ENCODE peak calls at places on chromosome 20, in seven cellular contexts. L is psoas muscle, H is mammary epithelial cell, S is left lung, X is tibial nerve, T is BJ, F is hepatocyte. Q is an unnamed sample. For H3K27me3, the result is how much of the 10 kb centered on the place peaks cover.

GRCh38 chr20:64065973-64066341 is 3.0 kb downstream of the TCEA2 start:
- DNase-seq in L (no peak), H (peak), S (no peak), X (no peak), T (peak), F (no peak), Q (no peak)

GRCh38 chr20:57465943-57466342 is 59.0 kb downstream of the CTCFL start:
- DNase-seq in L (no peak), H (no peak), S (peak), X (no peak), T (no peak), F (no peak), Q (no peak)

GRCh38 chr20:12318043-12318442 is 400.4 kb downstream of the BTBD3 start:
- DNase-seq in L (no peak), H (no peak), S (no peak), X (no peak), T (no peak), F (no peak), Q (no peak)

GRCh38 chr20:36501367-36502006 is 39.8 kb upstream of the MYL9 start:
- DNase-seq in L (no peak), H (no peak), S (no peak), X (no peak), T (no peak), F (no peak), Q (no peak)

GRCh38 chr20:3871549-3872265 is 17.5 kb upstream of the PANK2 start:
- DNase-seq in L (no peak), H (peak), S (no peak), X (no peak), T (no peak), F (peak), Q (no peak)

GRCh38 chr20:46324960-46325703 is 16.8 kb upstream of the CDH22 start:
- DNase-seq in L (no peak), H (no peak), S (no peak), X (peak), T (no peak), F (peak), Q (no peak)

GRCh38 chr20:24469116-24470030 is at the start of gene SYNDIG1:
- DNase-seq in L (no peak), H (peak), S (no peak), X (no peak), T (no peak), F (peak), Q (no peak)

GRCh38 chr20:53371216-53371615 is 222.4 kb downstream of the ZNF217 start:
- DNase-seq in L (no peak), H (no peak), S (no peak), X (no peak), T (no peak), F (no peak), Q (no peak)

GRCh38 chr20:34703573-34704176 is 469 bp upstream of the TP53INP2 start:
- DNase-seq in L (no peak), H (peak), S (peak), X (peak), T (no peak), F (peak), Q (peak)

GRCh38 chr20:45354423-45355208 is 6.4 kb upstream of the SDC4 start:
- DNase-seq in L (no peak), H (no peak), S (no peak), X (no peak), T (no peak), F (no peak), Q (no peak)

GRCh38 chr20:53731595-53731994 is 138.0 kb upstream of the ZNF217 start:
- DNase-seq in L (no peak), H (no peak), S (no peak), X (no peak), T (no peak), F (no peak), Q (no peak)

GRCh38 chr20:53943522-53944291 is 126.7 kb downstream of the BCAS1 start:
- DNase-seq in L (no peak), H (no peak), S (no peak), X (no peak), T (no peak), F (no peak), Q (no peak)

GRCh38 chr20:17617868-17618672 is 48.2 kb downstream of the DSTN start:
- DNase-seq in L (no peak), H (no peak), S (peak), X (no peak), T (no peak), F (no peak), Q (peak)

GRCh38 chr20:62018437-62019143 is 47.1 kb downstream of the TAF4 start:
- DNase-seq in L (no peak), H (no peak), S (no peak), X (no peak), T (no peak), F (no peak), Q (no peak)
- H3K27me3 ChIP-seq in L (under half), H (under half), S (under half), X (under half), T (under half), F (under half), Q (under half)

GRCh38 chr20:13775867-13776266 is 8.9 kb downstream of the ESF1 start:
- DNase-seq in L (no peak), H (no peak), S (no peak), X (no peak), T (no peak), F (no peak), Q (no peak)

GRCh38 chr20:13772529-13772928 is 12.2 kb downstream of the ESF1 start:
- DNase-seq in L (no peak), H (no peak), S (no peak), X (no peak), T (no peak), F (no peak), Q (no peak)

GRCh38 chr20:13777171-13777601 is 7.5 kb downstream of the ESF1 start:
- DNase-seq in L (no peak), H (peak), S (no peak), X (no peak), T (no peak), F (no peak), Q (no peak)

GRCh38 chr20:13770141-13770540 is 14.6 kb downstream of the ESF1 start:
- DNase-seq in L (no peak), H (no peak), S (no peak), X (no peak), T (no peak), F (no peak), Q (no peak)

GRCh38 chr20:13771853-13772453 is 12.8 kb downstream of the ESF1 start:
- DNase-seq in L (no peak), H (no peak), S (no peak), X (no peak), T (no peak), F (peak), Q (no peak)
- TF ChIP-seq CTCF in L (peak), H (peak), S (peak), X (peak), T (peak), F (peak), Q (no peak)

DNA sequence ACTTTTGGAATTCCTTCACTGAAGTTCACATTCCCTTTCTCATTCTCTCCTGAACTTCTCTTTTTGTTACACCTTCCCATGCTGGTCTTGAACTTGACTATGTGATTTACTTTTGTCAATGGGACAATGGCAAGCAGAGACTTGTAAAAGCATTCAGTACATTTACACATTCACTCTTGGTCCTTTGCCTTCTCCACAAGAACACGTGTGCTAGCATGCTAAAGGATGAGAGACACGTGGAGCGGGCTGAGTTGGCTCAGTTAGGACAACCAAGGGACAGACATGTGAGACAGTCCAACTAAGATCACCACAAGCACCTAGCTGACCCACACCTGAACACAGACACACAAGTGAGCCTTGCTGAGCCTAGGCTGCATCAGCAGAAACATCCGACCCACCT is 91.3 kb upstream of the PAK5 start:
- DNase-seq in L (no peak), H (peak), S (no peak), X (no peak), T (no peak), F (no peak), Q (no peak)
- H3K27me3 ChIP-seq in L (under half), H (under half), S (under half), X (under half), T (under half), F (under half), Q (under half)

GRCh38 chr20:25481235-25481917 is 73.9 kb downstream of the GINS1 start:
- DNase-seq in L (no peak), H (no peak), S (no peak), X (no peak), T (no peak), F (no peak), Q (no peak)
- TF ChIP-seq CTCF in L (no peak), H (no peak), S (no peak), X (no peak), T (peak), F (no peak), Q (no peak)

DNA sequence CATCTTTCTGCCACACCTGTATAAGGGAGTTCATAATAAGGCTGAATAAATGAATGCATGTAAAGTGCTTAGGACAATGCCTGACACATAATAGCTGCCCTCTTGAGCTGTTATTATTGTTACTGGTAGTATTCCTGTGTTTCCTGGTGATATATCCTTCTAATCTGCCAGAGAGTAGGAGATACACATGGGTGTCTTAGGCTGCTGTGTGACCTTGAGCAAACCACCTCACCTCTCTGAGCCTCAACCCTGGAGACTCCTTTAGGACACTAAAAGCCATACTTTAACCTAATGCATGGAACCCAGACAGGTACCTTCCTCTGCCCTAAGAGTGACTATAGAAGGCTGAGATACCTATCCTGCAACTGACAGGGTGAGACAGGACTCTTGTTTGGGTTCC is 7.6 kb downstream of the SCRT2 start:
- DNase-seq in L (no peak), H (no peak), S (no peak), X (no peak), T (no peak), F (no peak), Q (no peak)
- H3K27me3 ChIP-seq in L (under half), H (under half), S (half or more), X (under half), T (under half), F (under half), Q (under half)

GRCh38 chr20:58649288-58650180 is 1.5 kb upstream of the STX16 start:
- DNase-seq in L (no peak), H (no peak), S (no peak), X (no peak), T (no peak), F (peak), Q (peak)

GRCh38 chr20:58646703-58647102 is 4.4 kb upstream of the STX16 start:
- DNase-seq in L (no peak), H (no peak), S (no peak), X (no peak), T (no peak), F (no peak), Q (no peak)

GRCh38 chr20:58645277-58645968 is 5.7 kb upstream of the STX16 start:
- DNase-seq in L (no peak), H (peak), S (no peak), X (no peak), T (no peak), F (no peak), Q (no peak)

GRCh38 chr20:58647814-58648501 is 3.1 kb upstream of the STX16 start:
- DNase-seq in L (no peak), H (no peak), S (no peak), X (no peak), T (peak), F (no peak), Q (no peak)

GRCh38 chr20:58647162-58647813 is 3.8 kb upstream of the STX16 start:
- DNase-seq in L (no peak), H (no peak), S (no peak), X (no peak), T (no peak), F (no peak), Q (no peak)
- TF ChIP-seq CTCF in L (no peak), H (no peak), S (no peak), X (no peak), T (no peak), F (no peak), Q (no peak)

GRCh38 chr20:62589720-62590119 is 52.6 kb upstream of the SLCO4A1 start:
- DNase-seq in L (peak), H (no peak), S (no peak), X (no peak), T (no peak), F (no peak), Q (no peak)
- H3K27me3 ChIP-seq in L (under half), H (under half), S (half or more), X (under half), T (under half), F (under half), Q (under half)

GRCh38 chr20:50191065-50191565 is 485 bp downstream of the CEBPB start:
- DNase-seq in L (peak), H (peak), S (peak), X (peak), T (no peak), F (peak), Q (no peak)

GRCh38 chr20:50190251-50191064 is at the start of gene CEBPB:
- DNase-seq in L (peak), H (peak), S (peak), X (peak), T (no peak), F (peak), Q (peak)

GRCh38 chr20:50193169-50193850 is 2.7 kb downstream of the CEBPB start:
- DNase-seq in L (no peak), H (peak), S (no peak), X (peak), T (no peak), F (peak), Q (peak)

GRCh38 chr20:50192364-50193168 is 1.9 kb downstream of the CEBPB start:
- DNase-seq in L (peak), H (peak), S (peak), X (peak), T (no peak), F (peak), Q (peak)

GRCh38 chr20:50191566-50192363 is 1.1 kb downstream of the CEBPB start:
- DNase-seq in L (peak), H (peak), S (no peak), X (no peak), T (no peak), F (peak), Q (peak)
- TF ChIP-seq CTCF in L (peak), H (peak), S (peak), X (peak), T (peak), F (peak), Q (no peak)

GRCh38 chr20:1881240-1881835 is 13.9 kb upstream of the SIRPA start:
- DNase-seq in L (no peak), H (no peak), S (no peak), X (no peak), T (no peak), F (no peak), Q (no peak)
- H3K27me3 ChIP-seq in L (under half), H (under half), S (half or more), X (under half), T (under half), F (under half), Q (under half)

DNA sequence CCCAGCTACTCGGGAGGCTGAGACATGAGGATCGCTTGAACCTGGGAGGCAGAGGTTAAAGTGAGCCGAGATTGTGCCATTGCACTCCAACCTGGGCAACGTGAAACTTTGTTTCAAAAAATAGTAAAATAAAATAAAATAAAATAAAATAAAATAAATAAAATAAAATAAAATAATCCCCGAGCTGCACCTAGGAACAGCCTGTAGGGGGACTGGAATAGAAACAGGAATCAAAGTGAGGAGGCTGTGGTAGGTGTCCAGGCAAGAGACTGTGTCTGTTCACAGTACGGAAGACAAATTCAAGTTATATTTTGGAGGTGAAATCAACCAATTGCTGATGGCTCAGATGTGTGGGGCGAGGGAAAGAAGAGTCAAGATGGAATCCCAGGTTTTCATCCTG is 86.2 kb downstream of the KCNB1 start:
- DNase-seq in L (no peak), H (no peak), S (no peak), X (no peak), T (no peak), F (no peak), Q (no peak)
- TF ChIP-seq CTCF in L (no peak), H (no peak), S (no peak), X (no peak), T (peak), F (peak), Q (no peak)

Q was measured in pancreas.